ENCODE peak calls at places on chromosomes 1 and 21, in seven cellular contexts. B is stimulated activated CD4-positive, alpha-beta T cell treated with anti-CD3 and anti-CD28 coated beads, Interleukin-15, amount 100 ng/mL, for 1 hour; M is mammary epithelial cell; S is T-helper 2 cell; Z is activated T-helper 1 cell treated with anti-CD3 and anti-CD28 coated beads, Interleukin-2, amount 50 U/mL, for 16 hours; Q is HT-29; Y is hepatic stellate cell. P is an unnamed sample.

GRCh38 chr1:230141002-230141648 is 74.1 kb downstream of the GALNT2 start:
- DNase-seq in B (no peak), M (no peak), S (no peak), Z (no peak), Q (no peak), Y (peak), P (no peak)

GRCh38 chr1:52140633-52141512 is 1.0 kb upstream of the ZFYVE9 start:
- DNase-seq in B (no peak), M (peak), S (no peak), Z (no peak), Q (no peak), Y (no peak), P (no peak)

GRCh38 chr1:153483776-153484175 is 23.3 kb upstream of the S100A7 start:
- DNase-seq in B (no peak), M (no peak), S (no peak), Z (no peak), Q (no peak), Y (no peak), P (peak)

GRCh38 chr1:107668762-107669161 is 296.2 kb downstream of the VAV3 start:
- DNase-seq in B (no peak), M (no peak), S (no peak), Z (no peak), Q (no peak), Y (no peak), P (no peak)

GRCh38 chr1:37851782-37852210 is 7.6 kb downstream of the MTF1 start:
- DNase-seq in B (no peak), M (no peak), S (no peak), Z (no peak), Q (no peak), Y (no peak), P (no peak)

GRCh38 chr21:16945580-16945979 is 567.3 kb upstream of the CXADR start:
- DNase-seq in B (no peak), M (no peak), S (no peak), Z (no peak), Q (no peak), Y (no peak), P (no peak)

GRCh38 chr1:210352575-210352974 is 23.9 kb downstream of the HHAT start:
- DNase-seq in B (no peak), M (no peak), S (no peak), Z (no peak), Q (no peak), Y (no peak), P (no peak)

GRCh38 chr1:9025474-9025873 is 749 bp downstream of the SLC2A7 start:
- DNase-seq in B (no peak), M (no peak), S (no peak), Z (no peak), Q (no peak), Y (no peak), P (no peak)

GRCh38 chr21:23725576-23725975 is 1881.7 kb downstream of the MRPL39 start:
- DNase-seq in B (no peak), M (no peak), S (no peak), Z (no peak), Q (peak), Y (no peak), P (no peak)

P was measured in Calu3.